ENCODE peak calls at places on chromosomes 6 and 20, in five cellular contexts. F is aorta, M is Peyer's patch, G is heart left ventricle, W is K562. A is an unnamed sample. For H3K4me1, the result is how much of the 10 kb centered on the place peaks cover.

GRCh38 chr20:57780398-57780797 is 70.6 kb upstream of the PMEPA1 start:
- DNase-seq in W (no peak), M (no peak), G (no peak), F (no peak), A (no peak)

GRCh38 chr20:44692932-44693476 is 22.2 kb upstream of the CCN5 start:
- DNase-seq in M (no peak), G (peak), F (peak), W (no peak), A (peak)

GRCh38 chr6:105835373-105835772 is 250.8 kb upstream of the PRDM1 start:
- DNase-seq in G (no peak), F (no peak), W (peak), M (no peak), A (peak)

GRCh38 chr20:44187054-44187762 is at the start of gene JPH2:
- DNase-seq in F (peak), W (no peak), M (no peak), G (peak), A (peak)

GRCh38 chr20:46743088-46743487 is 33.6 kb downstream of the SLC2A10 start:
- DNase-seq in F (no peak), W (no peak), M (no peak), G (no peak), A (peak)

GRCh38 chr6:33777716-33778474 is 11.0 kb downstream of the LEMD2 start:
- DNase-seq in G (no peak), F (no peak), M (no peak), W (no peak), A (no peak)

GRCh38 chr20:25025986-25026605 is 31.8 kb downstream of the ACSS1 start:
- DNase-seq in M (no peak), F (peak), G (peak), W (no peak), A (no peak)

GRCh38 chr6:30979076-30979475 is 4.4 kb upstream of the MUC21 start:
- DNase-seq in M (no peak), G (no peak), F (no peak), W (no peak), A (no peak)

GRCh38 chr6:86107985-86108384 is 465.3 kb upstream of the SYNCRIP start:
- DNase-seq in M (no peak), F (no peak), G (no peak), W (no peak), A (no peak)

GRCh38 chr6:128235556-128235955 is 284.8 kb downstream of the PTPRK start:
- DNase-seq in F (no peak), G (no peak), M (no peak), W (no peak), A (no peak)

GRCh38 chr6:54267798-54268197 is 40.4 kb upstream of the TINAG start:
- DNase-seq in G (no peak), M (no peak), F (no peak), W (no peak), A (peak)

GRCh38 chr20:57462781-57463180 is 62.2 kb downstream of the CTCFL start:
- DNase-seq in M (no peak), G (no peak), F (no peak), W (no peak), A (no peak)

GRCh38 chr6:37239950-37240713 is 17.4 kb upstream of the TBC1D22B start:
- DNase-seq in W (peak), G (peak), M (peak), F (peak), A (peak)

GRCh38 chr6:150876598-150876997 is 11.1 kb downstream of the MTHFD1L start:
- DNase-seq in W (no peak), F (peak), M (no peak), G (peak), A (no peak)

GRCh38 chr20:21289651-21290050 is 13.5 kb upstream of the XRN2 start:
- DNase-seq in M (no peak), F (no peak), G (no peak), W (no peak), A (no peak)

GRCh38 chr6:10418862-10419748 is 4.2 kb upstream of the TFAP2A start:
- DNase-seq in F (no peak), M (no peak), G (no peak), W (peak), A (no peak)

GRCh38 chr20:58598271-58599015 is 52.6 kb upstream of the STX16 start:
- DNase-seq in G (peak), F (no peak), M (no peak), W (no peak), A (no peak)

DNA sequence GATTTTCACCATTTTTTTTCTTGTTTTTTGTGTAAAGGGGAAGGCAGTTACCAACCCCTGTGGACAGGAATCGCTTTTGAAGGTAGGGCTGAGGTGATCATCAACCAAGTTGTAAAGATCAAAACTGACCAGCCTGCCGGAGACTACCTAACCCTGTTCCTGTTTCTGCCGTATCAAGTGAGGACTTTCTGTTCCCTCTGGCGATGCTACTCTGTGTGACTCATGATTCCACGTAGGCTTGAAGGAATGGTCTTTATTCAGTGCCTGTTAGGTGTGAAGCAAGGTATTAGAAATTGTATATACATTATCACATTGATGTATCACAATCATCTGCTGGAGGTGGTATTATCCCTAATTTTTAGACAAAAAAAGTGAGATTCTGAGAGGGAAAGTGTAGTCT is 161.3 kb downstream of the SOX4 start:
- DNase-seq in G (no peak), M (no peak), F (no peak), W (no peak), A (no peak)
- H3K4me1 ChIP-seq in G (under half), M (under half), F (under half), W (under half), A (under half)

GRCh38 chr6:11423667-11424066 is 113.9 kb upstream of the TMEM170B start:
- DNase-seq in M (no peak), G (no peak), F (no peak), W (no peak), A (no peak)

GRCh38 chr6:11423072-11423471 is 114.5 kb upstream of the TMEM170B start:
- DNase-seq in W (no peak), M (no peak), F (no peak), G (no peak), A (no peak)

GRCh38 chr6:11425431-11425871 is 112.1 kb upstream of the TMEM170B start:
- DNase-seq in F (no peak), W (no peak), M (no peak), G (no peak), A (no peak)

GRCh38 chr6:11425876-11426275 is 111.7 kb upstream of the TMEM170B start:
- DNase-seq in G (no peak), F (no peak), W (no peak), M (no peak), A (no peak)

DNA sequence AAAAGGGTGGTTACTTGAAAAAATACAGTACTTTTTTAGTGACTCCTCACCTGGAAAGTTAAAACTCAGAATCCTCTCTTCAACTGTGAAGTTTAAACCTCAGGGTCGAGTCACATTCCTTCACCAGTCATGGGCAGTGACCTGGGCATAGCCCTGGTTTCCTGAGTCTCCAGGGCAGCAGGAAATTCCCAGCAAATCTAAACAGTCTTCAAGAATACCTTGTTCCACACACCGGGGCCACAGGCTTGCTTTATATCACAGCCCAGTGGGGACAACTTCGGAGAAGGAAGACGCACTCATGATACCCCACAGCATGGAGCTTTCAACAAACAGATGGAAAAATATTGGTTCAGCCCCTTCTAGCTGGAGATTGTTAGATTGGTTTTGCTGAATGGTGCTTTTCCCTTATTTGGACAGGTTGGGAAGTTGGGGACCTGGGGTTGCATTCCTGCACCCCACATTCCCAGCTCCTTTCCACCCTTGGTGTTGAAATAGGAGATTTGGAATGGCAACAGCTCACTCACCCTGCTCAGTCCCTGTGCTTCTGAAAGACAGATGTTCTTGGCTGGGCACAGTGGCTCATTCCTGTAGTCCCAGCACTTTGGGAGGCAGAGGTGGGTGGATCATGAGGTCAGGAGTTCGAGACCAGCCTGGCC is 113.0 kb upstream of the TMEM170B start:
- DNase-seq in M (no peak), W (no peak), F (no peak), G (no peak), A (no peak)
- H3K27ac ChIP-seq in M (no peak), W (no peak), F (no peak), G (peak), A (no peak)

GRCh38 chr6:125277838-125278237 is 23.9 kb downstream of the HDDC2 start:
- DNase-seq in W (no peak), G (no peak), F (no peak), M (no peak), A (no peak)
- H3K4me3 ChIP-seq in W (no peak), G (no peak), F (no peak), M (no peak), A (no peak)

GRCh38 chr6:123808556-123808955 is 4.9 kb downstream of the NKAIN2 start:
- DNase-seq in G (no peak), W (no peak), M (no peak), F (no peak), A (no peak)
- H3K4me1 ChIP-seq in G (under half), W (under half), M (under half), F (under half), A (under half)